ENCODE peak calls at places on chromosome 10, in seven cellular contexts. G is neural progenitor cell; D is right lobe of liver; C is cardiac muscle cell; H is CD8-positive, alpha-beta T cell; V is ascending aorta; N is tibial artery. M is an unnamed sample. For H3K27me3, the result is how much of the 10 kb centered on the place peaks cover.

GRCh38 chr10:14408139-14408538 is 77.4 kb upstream of the FRMD4A start:
- DNase-seq in G (no peak), D (no peak), C (no peak), H (no peak), V (no peak), N (no peak), M (no peak)

GRCh38 chr10:35640474-35640873 is 1.6 kb downstream of the FZD8 start:
- DNase-seq in G (peak), D (peak), C (peak), H (no peak), V (no peak), N (peak), M (no peak)

GRCh38 chr10:132713421-132714095 is 72.4 kb downstream of the NKX6-2 start:
- DNase-seq in G (no peak), D (peak), C (no peak), H (no peak), V (no peak), N (no peak), M (no peak)

GRCh38 chr10:69434169-69434568 is 17.1 kb upstream of the TSPAN15 start:
- DNase-seq in G (no peak), D (no peak), C (no peak), H (no peak), V (no peak), N (no peak), M (no peak)

GRCh38 chr10:688287-688620 is 1.2 kb downstream of the DIP2C start:
- DNase-seq in G (no peak), D (no peak), C (no peak), H (no peak), V (no peak), N (no peak), M (no peak)

GRCh38 chr10:88165849-88166271 is 302.4 kb downstream of the PTEN start:
- DNase-seq in G (no peak), D (no peak), C (no peak), H (no peak), V (no peak), N (no peak), M (no peak)

GRCh38 chr10:133158437-133158755 is 1.6 kb upstream of the KNDC1 start:
- DNase-seq in G (no peak), D (no peak), C (no peak), H (no peak), V (no peak), N (no peak), M (no peak)

GRCh38 chr10:132163278-132163765 is 23.4 kb upstream of the DPYSL4 start:
- DNase-seq in G (peak), D (peak), C (peak), H (no peak), V (no peak), N (no peak), M (no peak)

GRCh38 chr10:49602380-49603023 is 7.6 kb upstream of the SLC18A3 start:
- DNase-seq in G (no peak), D (no peak), C (no peak), H (no peak), V (no peak), N (no peak), M (no peak)

GRCh38 chr10:119496282-119496681 is 46.2 kb downstream of the RGS10 start:
- DNase-seq in G (no peak), D (no peak), C (no peak), H (no peak), V (no peak), N (no peak), M (peak)

DNA sequence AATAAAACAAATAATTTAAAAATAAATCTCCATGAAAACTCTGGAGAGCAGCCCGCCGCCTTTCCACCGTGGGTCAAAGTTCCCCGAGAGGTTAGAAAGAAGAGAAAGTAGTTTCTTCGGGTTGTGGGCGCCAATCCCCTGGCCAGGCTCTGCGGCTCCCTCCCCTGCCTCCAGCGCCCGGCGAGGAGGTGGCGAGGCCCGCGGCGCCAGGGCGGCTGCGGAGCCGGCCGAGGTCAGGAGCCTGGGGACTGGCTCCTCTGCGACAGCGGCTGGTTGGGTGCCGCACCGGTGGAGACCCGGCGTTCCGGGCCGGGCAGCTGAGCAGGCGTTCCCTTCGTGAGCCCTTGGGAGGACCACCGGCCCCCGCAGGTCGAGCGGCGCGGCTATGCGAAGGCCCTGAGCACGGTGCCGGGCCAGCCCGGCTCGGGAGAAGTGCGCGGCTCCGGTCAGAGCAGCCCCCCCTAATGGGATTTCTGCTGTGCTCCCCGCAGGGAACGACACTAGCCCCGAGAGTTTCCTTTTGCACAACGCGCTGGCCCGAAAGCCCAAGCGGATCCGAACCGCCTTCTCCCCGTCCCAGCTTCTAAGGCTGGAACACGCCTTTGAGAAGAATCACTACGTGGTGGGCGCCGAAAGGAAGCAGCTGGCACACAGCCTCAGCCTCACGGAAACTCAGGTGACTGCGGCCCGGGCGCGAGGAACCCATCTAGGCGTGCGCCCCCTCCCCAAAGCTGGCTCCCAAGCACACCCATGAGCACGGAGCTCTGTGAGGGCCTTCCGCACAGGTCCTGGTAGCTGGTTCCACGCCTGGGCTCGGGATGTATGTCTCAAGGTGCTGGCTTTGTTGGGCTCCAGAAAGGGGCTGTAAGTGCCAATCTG is 2.8 kb downstream of the EMX2 start:
- DNase-seq in G (peak), D (no peak), C (no peak), H (no peak), V (no peak), N (no peak), M (no peak)
- H3K27me3 ChIP-seq in G (half or more), D (under half), C (half or more), H (under half), V (under half), N (under half), M (half or more)

GRCh38 chr10:43264987-43265798 is 1.7 kb downstream of the RASGEF1A start:
- DNase-seq in G (no peak), D (no peak), C (no peak), H (no peak), V (no peak), N (no peak), M (no peak)

GRCh38 chr10:43265799-43266721 is 805 bp downstream of the RASGEF1A start:
- DNase-seq in G (peak), D (peak), C (peak), H (peak), V (no peak), N (no peak), M (no peak)

GRCh38 chr10:43268491-43268890 is 1.6 kb upstream of the RASGEF1A start:
- DNase-seq in G (no peak), D (no peak), C (no peak), H (no peak), V (no peak), N (no peak), M (no peak)

GRCh38 chr10:43264324-43264986 is 2.4 kb downstream of the RASGEF1A start:
- DNase-seq in G (no peak), D (no peak), C (no peak), H (no peak), V (no peak), N (no peak), M (no peak)

DNA sequence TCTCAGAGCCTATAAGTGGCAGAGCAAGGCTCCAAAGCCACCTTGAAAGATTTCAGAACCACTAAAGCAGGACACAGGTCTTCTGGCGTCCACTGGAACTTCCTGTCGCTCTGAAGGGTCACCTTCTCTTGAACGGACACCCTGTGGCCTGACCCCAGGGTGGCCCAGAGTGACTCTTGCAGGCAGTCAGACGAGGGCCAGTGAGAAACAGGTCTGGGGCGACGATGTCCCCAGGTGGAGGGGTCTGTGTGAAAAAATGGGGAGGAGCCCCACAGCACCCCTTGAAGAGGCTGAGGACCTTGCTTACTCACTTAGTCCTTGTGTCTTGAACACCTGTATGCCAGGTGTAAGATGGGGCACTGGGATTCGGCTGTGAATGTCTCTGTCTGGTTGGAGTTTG is 946 bp upstream of the RASGEF1A start:
- DNase-seq in G (no peak), D (no peak), C (no peak), H (no peak), V (no peak), N (no peak), M (no peak)
- H3K27me3 ChIP-seq in G (half or more), D (under half), C (half or more), H (under half), V (under half), N (under half), M (under half)

GRCh38 chr10:30819306-30820190 is 190.0 kb upstream of the LYZL2 start:
- DNase-seq in G (no peak), D (no peak), C (no peak), H (no peak), V (no peak), N (no peak), M (no peak)
- H3K27me3 ChIP-seq in G (under half), D (under half), C (under half), H (under half), V (under half), N (under half), M (under half)

DNA sequence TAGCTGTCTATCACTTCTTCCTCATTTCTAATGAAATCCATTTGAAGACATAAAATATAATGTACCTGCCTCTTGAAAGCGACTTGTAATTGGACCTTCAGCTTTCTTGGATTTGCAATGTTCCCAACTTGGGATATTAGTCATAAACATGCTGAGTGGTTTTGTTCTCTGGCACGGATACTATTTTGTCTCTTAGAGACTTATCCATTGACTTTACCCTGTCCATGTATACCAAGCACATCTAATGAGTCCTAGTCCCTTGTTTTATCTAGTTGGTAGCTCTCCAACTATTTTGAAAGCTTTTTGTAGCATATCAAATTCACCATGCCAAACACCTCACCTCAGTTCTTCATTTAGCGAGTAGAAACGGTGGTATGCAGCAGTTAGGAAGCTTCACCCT is 18.9 kb downstream of the PLEKHS1 start:
- DNase-seq in G (no peak), D (no peak), C (no peak), H (no peak), V (no peak), N (no peak), M (no peak)
- H3K27me3 ChIP-seq in G (under half), D (under half), C (half or more), H (under half), V (under half), N (under half), M (under half)

DNA sequence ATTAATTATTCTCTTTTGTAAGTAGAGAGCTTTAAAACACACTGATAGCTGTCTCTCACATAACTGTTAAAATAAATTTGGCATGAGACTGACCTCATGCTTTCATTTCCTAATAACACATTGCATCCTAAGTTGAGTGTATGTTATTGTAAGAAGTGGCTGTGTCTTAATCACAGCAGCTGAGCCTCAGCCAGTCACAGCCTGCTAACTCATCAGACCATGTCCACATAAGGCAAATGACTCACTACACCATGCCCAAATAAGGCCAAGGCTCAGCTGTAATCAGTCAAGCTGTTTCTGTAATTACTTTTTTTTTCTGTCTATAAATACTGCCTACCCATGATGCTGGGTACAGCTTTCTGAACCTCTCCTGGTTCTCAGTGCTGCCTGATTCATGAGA is 860.9 kb downstream of the XPNPEP1 start:
- DNase-seq in G (no peak), D (no peak), C (no peak), H (no peak), V (no peak), N (no peak), M (no peak)
- H3K27me3 ChIP-seq in G (under half), D (under half), C (under half), H (under half), V (under half), N (under half), M (under half)

GRCh38 chr10:62916157-62916603 is 100.0 kb upstream of the EGR2 start:
- DNase-seq in G (no peak), D (no peak), C (no peak), H (no peak), V (no peak), N (peak), M (peak)
- H3K27me3 ChIP-seq in G (under half), D (under half), C (under half), H (under half), V (under half), N (under half), M (under half)

GRCh38 chr10:124250506-124250905 is 157.1 kb upstream of the CHST15 start:
- DNase-seq in G (no peak), D (no peak), C (no peak), H (no peak), V (no peak), N (no peak), M (no peak)
- H3K27me3 ChIP-seq in G (under half), D (under half), C (under half), H (under half), V (under half), N (under half), M (under half)

GRCh38 chr10:129605266-129605985 is 138.4 kb downstream of the MGMT start:
- DNase-seq in G (no peak), D (no peak), C (no peak), H (no peak), V (no peak), N (no peak), M (no peak)
- H3K27me3 ChIP-seq in G (under half), D (under half), C (under half), H (under half), V (under half), N (under half), M (under half)

GRCh38 chr10:118395919-118396318 is 53.8 kb upstream of the FAM204A start:
- DNase-seq in G (no peak), D (no peak), C (no peak), H (no peak), V (no peak), N (no peak), M (no peak)
- H3K27me3 ChIP-seq in G (under half), D (under half), C (under half), H (under half), V (under half), N (under half), M (under half)

M was measured in HL-60.